ENCODE peak calls at places on chromosome 3, in ten cellular contexts. I, R, A, Y, L, E, N, U, K and V are unnamed samples.

GRCh38 chr3:61562810-61563613 is 1.6 kb downstream of the PTPRG start:
- DNase-seq in Y (no peak), R (no peak), A (no peak), N (peak; percentile 55), E (peak; percentile 46), L (peak; percentile 69), K (peak; percentile 42), U (no peak), I (no peak), V (peak; percentile 52)

GRCh38 chr3:104908761-104909160 is 457.9 kb upstream of the ALCAM start:
- DNase-seq in A (no peak), R (no peak), L (no peak), U (no peak), I (no peak), E (no peak), N (peak; percentile 25), K (no peak), Y (no peak), V (no peak)

GRCh38 chr3:194496217-194496881 is 9.5 kb upstream of the ATP13A3 start:
- DNase-seq in L (no peak), Y (no peak), E (peak; percentile 61), I (no peak), R (no peak), A (no peak), N (no peak), U (no peak), K (no peak), V (peak; percentile 54)

GRCh38 chr3:98596902-98597500 is 3.6 kb upstream of the CPOX start:
- DNase-seq in A (no peak), R (no peak), I (no peak), U (no peak), K (no peak), Y (peak; percentile 26), E (peak; percentile 40), N (peak; percentile 33), L (no peak), V (no peak)

GRCh38 chr3:70916375-70917055 is 604.1 kb upstream of the MDFIC2 start:
- DNase-seq in R (no peak), A (no peak), U (no peak), L (no peak), Y (no peak), I (no peak), E (peak; percentile 9), N (no peak), K (peak; percentile 57), V (peak; percentile 8)

GRCh38 chr3:125154800-125155269 is 57.7 kb downstream of the SLC12A8 start:
- DNase-seq in N (no peak), Y (no peak), L (no peak), K (no peak), R (no peak), E (no peak), A (no peak), I (no peak), U (no peak), V (no peak)

GRCh38 chr3:117473981-117474563 is 764.5 kb downstream of the TUSC7 start:
- DNase-seq in U (no peak), Y (no peak), L (no peak), K (no peak), E (no peak), N (no peak), I (no peak), A (no peak), R (no peak), V (no peak)

GRCh38 chr3:121943434-121943833 is 49.2 kb downstream of the SLC15A2 start:
- DNase-seq in Y (no peak), R (no peak), E (no peak), N (no peak), L (no peak), I (no peak), K (no peak), A (no peak), U (no peak), V (no peak)

GRCh38 chr3:154304116-154304786 is 20.0 kb downstream of the DHX36 start:
- DNase-seq in K (no peak), A (no peak), N (peak; percentile 62), U (no peak), Y (no peak), R (no peak), E (no peak), L (no peak), I (no peak), V (no peak)

GRCh38 chr3:45224824-45225464 is 1.1 kb downstream of the TMEM158 start:
- DNase-seq in I (peak; percentile 62), R (no peak), N (peak; percentile 78), Y (no peak), E (peak; percentile 78), U (peak; percentile 85), L (peak; percentile 90), K (peak; percentile 61), A (no peak), V (peak; percentile 79)

GRCh38 chr3:139564290-139564861 is 24.8 kb upstream of the RBP1 start:
- DNase-seq in A (no peak), K (no peak), L (no peak), I (no peak), Y (no peak), N (peak; percentile 21), E (peak; percentile 17), U (no peak), R (no peak), V (peak; percentile 27)

GRCh38 chr3:16079519-16079918 is 95.0 kb upstream of the GALNT15 start:
- DNase-seq in E (peak; percentile 70), K (no peak), A (no peak), L (no peak), Y (no peak), U (no peak), I (no peak), R (no peak), N (peak; percentile 77), V (peak; percentile 25)

GRCh38 chr3:189806171-189806951 is 175.2 kb downstream of the TP63 start:
- DNase-seq in Y (no peak), L (no peak), U (no peak), A (no peak), N (no peak), R (no peak), E (no peak), I (no peak), K (no peak), V (no peak)

GRCh38 chr3:40366203-40367162 is 20.5 kb upstream of the ENTPD3 start:
- DNase-seq in E (peak; percentile 12), U (no peak), L (no peak), N (no peak), I (no peak), A (no peak), K (no peak), R (no peak), Y (no peak), V (no peak)

GRCh38 chr3:61518590-61518989 is 42.8 kb upstream of the PTPRG start:
- DNase-seq in N (no peak), R (no peak), Y (no peak), I (no peak), K (no peak), L (no peak), E (no peak), U (no peak), A (no peak), V (no peak)

GRCh38 chr3:187223799-187224198 is 26.5 kb downstream of the RTP1 start:
- DNase-seq in L (no peak), R (no peak), E (no peak), U (no peak), I (no peak), Y (no peak), K (no peak), N (peak; percentile 58), A (no peak), V (peak; percentile 18)